ENCODE peak calls at places on chromosomes 12 and 14, in seven cellular contexts. F is NB4, G is GM12878, S is Peyer's patch, P is breast epithelium, K is A549, J is HepG2. Q is an unnamed sample.

GRCh38 chr12:123024819-123025391 is 44.4 kb downstream of the ARL6IP4 start:
- DNase-seq in F (no peak), G (no peak), P (no peak), J (no peak), K (no peak), S (peak), Q (no peak)

GRCh38 chr14:89566644-89567411 is 149.8 kb upstream of the FOXN3 start:
- DNase-seq in F (no peak), S (no peak), P (no peak), G (no peak), J (no peak), K (no peak), Q (no peak)

GRCh38 chr14:38138581-38139138 is 69.0 kb upstream of the SSTR1 start:
- DNase-seq in K (no peak), S (no peak), F (peak), J (no peak), P (no peak), G (no peak), Q (no peak)

GRCh38 chr14:36454599-36455240 is 65.3 kb downstream of the NKX2-1 start:
- DNase-seq in F (no peak), K (no peak), S (no peak), J (peak), P (no peak), G (no peak), Q (no peak)

GRCh38 chr12:57238854-57239554 is 9.5 kb downstream of the SHMT2 start:
- DNase-seq in J (peak), F (peak), K (peak), S (peak), P (peak), G (no peak), Q (peak)

GRCh38 chr14:100581228-100582145 is 5.7 kb downstream of the BEGAIN start:
- DNase-seq in J (no peak), K (no peak), P (no peak), G (no peak), S (peak), F (no peak), Q (no peak)

GRCh38 chr12:92859650-92860386 is 69.3 kb downstream of the EEA1 start:
- DNase-seq in J (no peak), S (no peak), F (no peak), K (no peak), P (no peak), G (no peak), Q (no peak)

GRCh38 chr12:49428652-49429549 is 61.6 kb downstream of the SPATS2 start:
- DNase-seq in G (peak), P (no peak), F (peak), S (no peak), K (peak), J (no peak), Q (no peak)

GRCh38 chr12:131473261-131473660 is 237.6 kb upstream of the SFSWAP start:
- DNase-seq in S (no peak), F (no peak), J (no peak), K (no peak), G (no peak), P (no peak), Q (peak)

GRCh38 chr12:24557738-24558137 is 391.2 kb downstream of the BCAT1 start:
- DNase-seq in G (no peak), F (no peak), S (no peak), J (no peak), K (no peak), P (no peak), Q (no peak)

GRCh38 chr12:32270818-32271710 is 128.3 kb upstream of the FGD4 start:
- DNase-seq in K (no peak), P (no peak), G (no peak), F (no peak), S (no peak), J (peak), Q (no peak)

GRCh38 chr12:130828895-130829294 is 10.2 kb downstream of the STX2 start:
- DNase-seq in P (no peak), F (no peak), G (no peak), S (no peak), J (no peak), K (no peak), Q (peak)

GRCh38 chr12:132921685-132922084 is 34.3 kb upstream of the CHFR start:
- DNase-seq in S (no peak), K (no peak), J (no peak), F (no peak), P (no peak), G (no peak), Q (no peak)

GRCh38 chr14:35988972-35989690 is 163.0 kb downstream of the BRMS1L start:
- DNase-seq in P (no peak), J (no peak), K (no peak), S (no peak), F (no peak), G (no peak), Q (no peak)

GRCh38 chr12:91432755-91433154 is 250.1 kb upstream of the DCN start:
- DNase-seq in S (no peak), P (no peak), J (no peak), F (no peak), G (no peak), K (no peak), Q (no peak)

GRCh38 chr12:39958377-39958776 is 147.5 kb downstream of the SLC2A13 start:
- DNase-seq in G (no peak), K (no peak), F (peak), P (no peak), S (no peak), J (peak), Q (no peak)

GRCh38 chr12:1791104-1791927 is 29.0 kb upstream of the LRTM2 start:
- DNase-seq in J (peak), F (peak), G (peak), S (peak), K (peak), P (no peak), Q (peak)

GRCh38 chr12:51441583-51441982 is 17.0 kb downstream of the SLC4A8 start:
- DNase-seq in S (no peak), J (no peak), P (no peak), F (no peak), K (no peak), G (no peak), Q (no peak)

GRCh38 chr14:51783765-51784164 is 76.6 kb upstream of the GNG2 start:
- DNase-seq in F (peak), P (no peak), S (no peak), G (no peak), J (no peak), K (no peak), Q (no peak)

GRCh38 chr12:75489613-75490210 is 9.2 kb downstream of the GLIPR1 start:
- DNase-seq in J (no peak), K (no peak), F (no peak), S (no peak), G (no peak), P (no peak), Q (no peak)

GRCh38 chr12:130671556-130671955 is 44.5 kb downstream of the RIMBP2 start:
- DNase-seq in F (no peak), P (no peak), G (no peak), J (no peak), K (no peak), S (peak), Q (no peak)

GRCh38 chr12:11836282-11836963 is 186.9 kb downstream of the ETV6 start:
- DNase-seq in J (no peak), F (peak), S (no peak), G (peak), P (no peak), K (no peak), Q (no peak)

GRCh38 chr14:102256691-102257090 is 48.3 kb downstream of the MOK start:
- DNase-seq in J (no peak), K (no peak), S (no peak), G (no peak), F (no peak), P (no peak), Q (no peak)

GRCh38 chr14:76936483-76936882 is 92.0 kb downstream of the IRF2BPL start:
- DNase-seq in P (no peak), S (no peak), G (no peak), K (no peak), F (no peak), J (no peak), Q (no peak)

GRCh38 chr12:4505381-4505986 is 33.2 kb upstream of the RAD51AP1 start:
- DNase-seq in G (no peak), S (no peak), F (peak), K (no peak), J (no peak), P (no peak), Q (no peak)

GRCh38 chr14:82070753-82071152 is 537.1 kb upstream of the SEL1L start:
- DNase-seq in S (no peak), F (no peak), K (no peak), G (no peak), P (no peak), J (no peak), Q (no peak)
- H3K4me3 ChIP-seq in S (no peak), F (no peak), K (no peak), G (no peak), P (no peak), J (no peak), Q (no peak)

GRCh38 chr12:106247731-106248176 is at the start of gene CKAP4:
- DNase-seq in G (no peak), K (peak), F (peak), S (peak), P (peak), J (peak), Q (peak)

GRCh38 chr12:106246891-106247730 is 709 bp downstream of the CKAP4 start:
- DNase-seq in S (peak), K (peak), J (no peak), G (no peak), P (peak), F (peak), Q (peak)

GRCh38 chr12:106248849-106249371 is 1.1 kb upstream of the CKAP4 start:
- DNase-seq in S (no peak), K (no peak), G (no peak), P (no peak), F (peak), J (no peak), Q (no peak)

GRCh38 chr12:106249411-106250135 is 1.8 kb upstream of the CKAP4 start:
- DNase-seq in K (no peak), P (no peak), F (no peak), G (peak), J (no peak), S (peak), Q (no peak)

DNA sequence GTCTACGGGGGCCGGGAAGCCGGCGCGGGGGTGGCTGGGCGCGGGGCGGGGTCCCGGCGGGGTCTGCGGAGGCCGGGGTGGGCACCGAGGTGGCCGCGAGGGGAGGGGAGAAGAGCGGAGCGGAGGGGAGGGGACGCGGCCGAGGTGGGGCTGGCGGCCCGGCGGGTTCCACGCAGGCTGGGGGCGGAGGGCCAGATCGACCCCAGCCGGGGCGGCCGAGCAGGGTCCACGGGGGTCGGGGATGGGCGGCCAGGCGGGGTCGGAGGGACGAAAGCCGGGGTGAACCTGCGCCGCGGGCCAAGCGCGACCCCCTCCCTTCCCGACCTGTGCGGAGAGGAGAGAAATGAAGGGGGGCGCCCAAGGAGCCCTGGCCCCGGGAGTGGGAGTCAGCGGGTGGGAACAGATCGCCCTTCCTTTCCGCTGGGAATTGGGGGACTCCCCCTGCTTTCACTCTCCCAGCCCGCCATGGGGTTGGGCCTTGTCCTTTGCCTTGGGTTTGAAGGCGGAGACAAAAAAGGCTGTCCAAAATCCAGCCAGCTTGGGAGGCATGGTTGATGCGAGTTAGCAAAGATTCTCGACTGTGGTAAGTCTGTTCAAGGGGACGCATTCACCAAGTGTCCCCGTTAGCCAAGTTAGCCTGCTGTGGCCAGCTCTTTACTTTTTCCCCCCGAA is 493 bp upstream of the CKAP4 start:
- DNase-seq in J (peak), S (peak), G (no peak), K (peak), F (peak), P (no peak), Q (peak)
- TF ChIP-seq POLR2A in J (peak), S (no peak), G (peak), K (no peak), F (no peak), P (no peak), Q (no peak)

DNA sequence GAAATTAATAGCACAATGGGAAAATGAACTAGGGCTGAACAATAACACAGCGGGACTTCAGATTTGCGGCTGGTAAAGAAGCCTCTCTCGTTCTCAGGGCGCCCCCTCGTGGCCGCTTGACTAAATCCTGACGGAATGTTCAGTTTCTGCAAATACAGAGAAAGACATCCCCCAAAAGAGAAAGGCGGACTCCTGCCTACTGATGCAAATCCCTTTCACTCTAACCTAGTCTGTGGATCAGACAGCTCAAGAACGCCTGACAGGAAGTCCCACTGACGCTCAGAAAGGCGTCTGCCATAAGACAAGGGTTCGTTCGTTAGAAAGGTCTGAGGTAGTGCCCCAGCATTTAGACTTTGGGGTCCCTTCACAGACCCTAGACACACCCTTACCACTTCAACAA is 2.5 kb downstream of the NUAK1 start:
- DNase-seq in G (no peak), J (peak), S (peak), P (peak), F (peak), K (peak), Q (peak)
- H3K4me3 ChIP-seq in G (no peak), J (peak), S (peak), P (peak), F (no peak), K (peak), Q (peak)

GRCh38 chr12:65331456-65331855 is 53.0 kb downstream of the MSRB3 start:
- DNase-seq in F (no peak), P (no peak), K (no peak), G (no peak), S (no peak), J (no peak), Q (no peak)
- TF ChIP-seq POLR2A in F (no peak), P (no peak), K (no peak), G (no peak), S (no peak), J (no peak), Q (no peak)

GRCh38 chr14:104582649-104583048 is 3.1 kb downstream of the C14orf180 start:
- DNase-seq in K (no peak), J (no peak), F (no peak), G (no peak), P (no peak), S (no peak), Q (no peak)

GRCh38 chr14:104582005-104582404 is 2.4 kb downstream of the C14orf180 start:
- DNase-seq in K (no peak), J (no peak), G (no peak), P (no peak), S (no peak), F (no peak), Q (no peak)

GRCh38 chr14:104579507-104579906 is at the start of gene C14orf180:
- DNase-seq in P (no peak), K (no peak), F (no peak), G (no peak), J (no peak), S (peak), Q (no peak)

GRCh38 chr14:104580961-104581360 is 1.4 kb downstream of the C14orf180 start:
- DNase-seq in S (no peak), P (peak), G (no peak), K (no peak), J (no peak), F (no peak), Q (no peak)

GRCh38 chr14:104581521-104581920 is 2.0 kb downstream of the C14orf180 start:
- DNase-seq in K (no peak), S (no peak), F (no peak), J (no peak), P (no peak), G (no peak), Q (no peak)
- H3K4me3 ChIP-seq in K (no peak), S (no peak), F (no peak), J (no peak), P (peak), G (no peak), Q (no peak)

DNA sequence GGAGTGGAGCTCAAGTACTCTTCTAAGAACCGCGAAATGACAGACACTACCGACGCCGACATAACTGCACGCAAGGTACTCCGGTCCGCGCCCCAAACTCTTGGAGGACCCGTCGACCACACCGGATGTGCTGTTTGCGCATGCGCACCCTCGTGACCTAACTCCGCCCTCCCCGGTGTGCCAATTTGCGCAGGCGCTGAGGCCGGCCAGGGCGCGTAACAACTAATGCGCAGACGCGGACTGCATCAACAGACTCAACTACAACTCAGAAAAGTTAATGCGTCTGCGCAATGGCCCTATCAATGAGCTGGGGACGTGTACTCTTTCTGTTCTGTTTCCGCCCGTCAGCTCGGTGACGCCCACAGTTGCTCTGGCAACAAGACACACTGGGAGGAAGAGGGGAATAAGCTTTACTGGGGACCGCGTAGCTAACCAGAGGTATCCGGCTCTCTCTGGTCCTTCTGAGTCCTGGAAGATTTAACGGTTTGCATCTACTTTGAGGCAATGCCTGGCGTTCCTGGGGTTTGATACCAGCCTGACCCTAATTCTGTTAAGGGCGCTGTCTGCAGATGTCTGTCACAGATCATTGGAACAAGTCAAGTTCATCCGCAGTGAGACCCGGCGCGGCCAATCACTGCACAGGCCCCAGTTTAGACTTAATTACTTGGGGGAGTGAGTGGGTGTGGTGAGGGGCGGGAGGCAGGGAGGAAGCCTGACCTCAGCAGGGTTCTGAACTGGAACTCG is at the start of gene DAD1:
- DNase-seq in G (peak), P (peak), F (peak), S (peak), J (peak), K (peak), Q (peak)
- TF ChIP-seq POLR2A in G (peak), P (peak), F (peak), S (peak), J (no peak), K (peak), Q (no peak)

GRCh38 chr14:96205994-96206392 is 1.4 kb downstream of the BDKRB2 start:
- DNase-seq in F (peak), P (no peak), J (no peak), S (no peak), K (no peak), G (no peak), Q (no peak)

GRCh38 chr14:96208739-96209138 is 4.1 kb downstream of the BDKRB2 start:
- DNase-seq in G (no peak), K (no peak), P (no peak), J (no peak), S (no peak), F (no peak), Q (no peak)

GRCh38 chr14:96205059-96205993 is 687 bp downstream of the BDKRB2 start:
- DNase-seq in F (peak), K (peak), P (no peak), S (peak), J (no peak), G (no peak), Q (no peak)

GRCh38 chr14:96206461-96206860 is 1.8 kb downstream of the BDKRB2 start:
- DNase-seq in P (no peak), G (no peak), F (peak), S (no peak), J (no peak), K (no peak), Q (no peak)

DNA sequence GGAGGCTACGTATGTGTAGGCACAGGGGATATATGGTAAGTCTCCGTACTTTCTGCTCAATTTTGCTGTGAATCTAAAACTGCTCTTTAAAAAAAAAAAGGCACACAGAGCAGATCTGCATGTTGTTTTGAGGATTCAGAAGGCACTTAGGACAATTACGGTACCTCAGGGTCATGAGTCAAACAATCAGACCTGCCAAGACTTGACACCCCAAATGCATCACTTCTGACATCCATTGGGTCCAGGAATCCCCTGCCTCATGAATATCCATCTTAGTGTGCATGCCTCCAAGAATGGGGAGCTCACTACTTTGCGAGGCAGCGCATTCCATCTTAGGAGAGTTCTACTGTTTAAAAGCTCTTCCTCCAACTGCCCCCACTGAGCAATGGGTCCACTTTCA is 3.0 kb downstream of the BDKRB2 start:
- DNase-seq in J (no peak), K (no peak), P (no peak), S (no peak), F (no peak), G (no peak), Q (no peak)
- H3K4me3 ChIP-seq in J (no peak), K (no peak), P (no peak), S (no peak), F (no peak), G (no peak), Q (no peak)

DNA sequence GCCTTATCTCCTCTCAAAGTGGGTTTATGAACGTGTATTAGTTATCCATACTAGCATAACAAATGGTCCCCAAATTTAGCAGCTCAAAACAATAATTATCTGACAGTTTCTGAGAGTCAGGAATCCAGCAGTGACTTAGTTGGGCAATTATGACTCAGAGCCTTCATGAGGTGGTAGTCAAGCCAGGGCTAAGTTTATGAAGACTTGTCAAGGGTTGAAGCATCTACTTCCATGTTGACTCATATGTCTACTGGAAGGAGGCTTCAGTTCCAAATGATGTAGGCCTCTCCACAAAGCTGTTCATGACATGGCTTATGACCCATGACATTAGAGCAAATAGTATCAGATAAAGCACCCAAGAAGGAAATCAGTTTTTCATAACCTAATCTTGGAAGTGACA is 73.2 kb downstream of the IPO8 start:
- DNase-seq in P (no peak), F (peak), G (peak), K (no peak), S (no peak), J (no peak), Q (no peak)
- TF ChIP-seq POLR2A in P (no peak), F (no peak), G (no peak), K (no peak), S (no peak), J (no peak), Q (no peak)

GRCh38 chr12:116607039-116607438 is 47.9 kb downstream of the MAP1LC3B2 start:
- DNase-seq in P (no peak), S (no peak), J (no peak), F (no peak), K (no peak), G (no peak), Q (no peak)

GRCh38 chr12:116606397-116606796 is 47.2 kb downstream of the MAP1LC3B2 start:
- DNase-seq in G (no peak), S (no peak), F (no peak), J (no peak), K (no peak), P (no peak), Q (no peak)

GRCh38 chr12:116603516-116603915 is 44.3 kb downstream of the MAP1LC3B2 start:
- DNase-seq in F (no peak), J (no peak), S (no peak), P (no peak), G (no peak), K (no peak), Q (no peak)

GRCh38 chr12:116604151-116604550 is 45.0 kb downstream of the MAP1LC3B2 start:
- DNase-seq in P (no peak), K (no peak), J (no peak), S (no peak), F (peak), G (no peak), Q (peak)

GRCh38 chr12:116604883-116605641 is 45.9 kb downstream of the MAP1LC3B2 start:
- DNase-seq in S (no peak), F (peak), K (no peak), G (no peak), J (no peak), P (no peak), Q (peak)
- H3K4me3 ChIP-seq in S (no peak), F (peak), K (no peak), G (no peak), J (no peak), P (peak), Q (no peak)